ENCODE peak calls at places on chromosome 20, in seven cellular contexts. One of them, this sample, is unnamed.

GRCh38 chr20:43238833-43239232 is 49.1 kb upstream of the PTPRT start:
- DNase-seq in colonic mucosa: no peak
- DNase-seq in kidney: no peak
- DNase-seq in heart right ventricle: no peak
- DNase-seq in PC-9: no peak
- DNase-seq in fibroblast of the aortic adventitia: no peak
- DNase-seq in MM.1S: no peak
- DNase-seq in this sample: peak

GRCh38 chr20:49597825-49598395 is 30.0 kb upstream of the PTGIS start:
- DNase-seq in colonic mucosa: no peak
- DNase-seq in kidney: peak
- DNase-seq in heart right ventricle: no peak
- DNase-seq in PC-9: no peak
- DNase-seq in fibroblast of the aortic adventitia: no peak
- DNase-seq in MM.1S: no peak
- DNase-seq in this sample: no peak

GRCh38 chr20:43563429-43563828 is 4.6 kb downstream of the SGK2 start:
- DNase-seq in colonic mucosa: no peak
- DNase-seq in kidney: no peak
- DNase-seq in heart right ventricle: no peak
- DNase-seq in PC-9: no peak
- DNase-seq in fibroblast of the aortic adventitia: peak
- DNase-seq in MM.1S: no peak
- DNase-seq in this sample: peak

GRCh38 chr20:61424011-61424627 is 172.1 kb downstream of the CDH4 start:
- DNase-seq in colonic mucosa: no peak
- DNase-seq in kidney: no peak
- DNase-seq in heart right ventricle: no peak
- DNase-seq in PC-9: no peak
- DNase-seq in fibroblast of the aortic adventitia: no peak
- DNase-seq in MM.1S: no peak
- DNase-seq in this sample: no peak

GRCh38 chr20:44357020-44357419 is 1.5 kb downstream of the HNF4A start:
- DNase-seq in colonic mucosa: no peak
- DNase-seq in kidney: no peak
- DNase-seq in heart right ventricle: no peak
- DNase-seq in PC-9: no peak
- DNase-seq in fibroblast of the aortic adventitia: no peak
- DNase-seq in MM.1S: no peak
- DNase-seq in this sample: no peak

GRCh38 chr20:36543187-36544133 is 2.1 kb downstream of the MYL9 start:
- DNase-seq in colonic mucosa: peak
- DNase-seq in kidney: peak
- DNase-seq in heart right ventricle: peak
- DNase-seq in PC-9: no peak
- DNase-seq in fibroblast of the aortic adventitia: peak
- DNase-seq in MM.1S: no peak
- DNase-seq in this sample: no peak

GRCh38 chr20:60203451-60203850 is 245.2 kb downstream of the CDH26 start:
- DNase-seq in colonic mucosa: no peak
- DNase-seq in kidney: no peak
- DNase-seq in heart right ventricle: no peak
- DNase-seq in PC-9: no peak
- DNase-seq in fibroblast of the aortic adventitia: no peak
- DNase-seq in MM.1S: no peak
- DNase-seq in this sample: no peak

GRCh38 chr20:57904706-57905105 is 194.9 kb upstream of the PMEPA1 start:
- DNase-seq in colonic mucosa: no peak
- DNase-seq in kidney: no peak
- DNase-seq in heart right ventricle: no peak
- DNase-seq in PC-9: no peak
- DNase-seq in fibroblast of the aortic adventitia: no peak
- DNase-seq in MM.1S: no peak
- DNase-seq in this sample: no peak

GRCh38 chr20:16128538-16129106 is 444.6 kb downstream of the KIF16B start:
- DNase-seq in colonic mucosa: no peak
- DNase-seq in kidney: no peak
- DNase-seq in heart right ventricle: no peak
- DNase-seq in PC-9: no peak
- DNase-seq in fibroblast of the aortic adventitia: no peak
- DNase-seq in MM.1S: no peak
- DNase-seq in this sample: no peak

GRCh38 chr20:32227744-32228688 is 20.3 kb downstream of the POFUT1 start:
- DNase-seq in colonic mucosa: peak
- DNase-seq in kidney: no peak
- DNase-seq in heart right ventricle: peak
- DNase-seq in PC-9: no peak
- DNase-seq in fibroblast of the aortic adventitia: peak
- DNase-seq in MM.1S: no peak
- DNase-seq in this sample: no peak

GRCh38 chr20:6178537-6178936 is 55.7 kb upstream of the FERMT1 start:
- DNase-seq in colonic mucosa: no peak
- DNase-seq in kidney: no peak
- DNase-seq in heart right ventricle: no peak
- DNase-seq in PC-9: no peak
- DNase-seq in fibroblast of the aortic adventitia: peak
- DNase-seq in MM.1S: peak
- DNase-seq in this sample: no peak

GRCh38 chr20:17822039-17822438 is 122.3 kb downstream of the BANF2 start:
- DNase-seq in colonic mucosa: peak
- DNase-seq in kidney: no peak
- DNase-seq in heart right ventricle: no peak
- DNase-seq in PC-9: peak
- DNase-seq in fibroblast of the aortic adventitia: peak
- DNase-seq in MM.1S: peak
- DNase-seq in this sample: peak

GRCh38 chr20:8375898-8376297 is 243.8 kb downstream of the PLCB1 start:
- DNase-seq in colonic mucosa: no peak
- DNase-seq in kidney: no peak
- DNase-seq in heart right ventricle: no peak
- DNase-seq in PC-9: no peak
- DNase-seq in fibroblast of the aortic adventitia: peak
- DNase-seq in MM.1S: no peak
- DNase-seq in this sample: no peak

GRCh38 chr20:49768204-49769124 is 44.2 kb upstream of the SLC9A8 start:
- DNase-seq in colonic mucosa: peak
- DNase-seq in kidney: no peak
- DNase-seq in heart right ventricle: no peak
- DNase-seq in PC-9: peak
- DNase-seq in fibroblast of the aortic adventitia: peak
- DNase-seq in MM.1S: peak
- DNase-seq in this sample: peak

GRCh38 chr20:11970243-11970836 is 52.6 kb downstream of the BTBD3 start:
- DNase-seq in colonic mucosa: no peak
- DNase-seq in kidney: no peak
- DNase-seq in heart right ventricle: no peak
- DNase-seq in PC-9: no peak
- DNase-seq in fibroblast of the aortic adventitia: no peak
- DNase-seq in MM.1S: no peak
- DNase-seq in this sample: no peak

DNA sequence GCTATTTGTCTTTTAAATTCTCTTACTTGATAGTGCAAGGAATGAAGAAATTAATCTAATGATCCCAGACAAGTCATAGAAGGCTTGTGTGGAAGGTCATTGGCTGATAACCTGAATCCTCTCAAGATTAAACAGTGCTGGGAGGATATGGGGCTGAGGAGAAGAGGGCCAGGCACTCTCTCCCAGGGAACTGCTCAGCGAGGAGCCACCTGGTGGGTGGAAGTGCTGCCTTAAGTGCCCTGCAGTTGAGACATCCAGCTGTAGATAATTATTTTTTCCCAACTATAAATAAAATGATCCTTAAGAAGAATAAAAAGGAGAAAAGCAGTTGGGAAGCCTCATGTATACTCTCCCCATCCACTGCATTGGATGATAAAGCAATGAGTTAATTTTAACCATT is 47.9 kb downstream of the BTBD3 start:
- DNase-seq in colonic mucosa: no peak
- DNase-seq in kidney: no peak
- DNase-seq in heart right ventricle: no peak
- DNase-seq in PC-9: no peak
- DNase-seq in fibroblast of the aortic adventitia: no peak
- DNase-seq in MM.1S: no peak
- DNase-seq in this sample: no peak
- TF ChIP-seq CTCF in colonic mucosa: no peak
- TF ChIP-seq CTCF in kidney: no peak
- TF ChIP-seq CTCF in heart right ventricle: peak
- TF ChIP-seq CTCF in PC-9: no peak
- TF ChIP-seq CTCF in fibroblast of the aortic adventitia: peak
- TF ChIP-seq CTCF in MM.1S: no peak
- TF ChIP-seq CTCF in this sample: no peak

GRCh38 chr20:34983995-34984735 is 28.5 kb downstream of the MYH7B start:
- DNase-seq in colonic mucosa: peak
- DNase-seq in kidney: peak
- DNase-seq in heart right ventricle: no peak
- DNase-seq in PC-9: no peak
- DNase-seq in fibroblast of the aortic adventitia: no peak
- DNase-seq in MM.1S: no peak
- DNase-seq in this sample: no peak
- H3K4me3 ChIP-seq in colonic mucosa: no peak
- H3K4me3 ChIP-seq in kidney: no peak
- H3K4me3 ChIP-seq in heart right ventricle: no peak
- H3K4me3 ChIP-seq in PC-9: no peak
- H3K4me3 ChIP-seq in fibroblast of the aortic adventitia: no peak
- H3K4me3 ChIP-seq in MM.1S: no peak
- H3K4me3 ChIP-seq in this sample: no peak

GRCh38 chr20:40880063-40880715 is 148.4 kb upstream of the TOP1 start:
- DNase-seq in colonic mucosa: no peak
- DNase-seq in kidney: no peak
- DNase-seq in heart right ventricle: no peak
- DNase-seq in PC-9: no peak
- DNase-seq in fibroblast of the aortic adventitia: no peak
- DNase-seq in MM.1S: peak
- DNase-seq in this sample: peak
- TF ChIP-seq CTCF in colonic mucosa: no peak
- TF ChIP-seq CTCF in kidney: no peak
- TF ChIP-seq CTCF in heart right ventricle: no peak
- TF ChIP-seq CTCF in PC-9: no peak
- TF ChIP-seq CTCF in fibroblast of the aortic adventitia: peak
- TF ChIP-seq CTCF in MM.1S: peak
- TF ChIP-seq CTCF in this sample: no peak

DNA sequence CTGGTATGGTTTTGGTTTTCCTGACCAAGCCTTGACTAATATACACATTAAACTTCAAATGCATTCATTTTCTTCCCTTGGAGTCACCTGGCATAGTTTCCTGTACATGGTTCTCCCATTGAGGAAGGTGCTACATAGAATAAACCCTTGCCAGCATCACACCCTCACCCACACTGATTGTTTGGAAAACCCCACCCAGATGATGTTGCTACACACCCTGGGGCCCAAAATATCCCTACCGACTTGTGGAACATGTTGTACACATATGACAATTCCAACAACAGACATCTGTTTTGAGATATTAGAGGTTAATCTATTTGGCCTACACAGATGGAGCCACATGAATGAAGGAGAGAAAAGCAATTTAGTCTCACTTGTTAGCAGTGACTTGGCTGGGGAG is 606.0 kb upstream of the BTBD3 start:
- DNase-seq in colonic mucosa: no peak
- DNase-seq in kidney: no peak
- DNase-seq in heart right ventricle: no peak
- DNase-seq in PC-9: no peak
- DNase-seq in fibroblast of the aortic adventitia: no peak
- DNase-seq in MM.1S: no peak
- DNase-seq in this sample: no peak
- H3K4me3 ChIP-seq in colonic mucosa: no peak
- H3K4me3 ChIP-seq in kidney: no peak
- H3K4me3 ChIP-seq in heart right ventricle: no peak
- H3K4me3 ChIP-seq in PC-9: no peak
- H3K4me3 ChIP-seq in fibroblast of the aortic adventitia: no peak
- H3K4me3 ChIP-seq in MM.1S: no peak
- H3K4me3 ChIP-seq in this sample: no peak

DNA sequence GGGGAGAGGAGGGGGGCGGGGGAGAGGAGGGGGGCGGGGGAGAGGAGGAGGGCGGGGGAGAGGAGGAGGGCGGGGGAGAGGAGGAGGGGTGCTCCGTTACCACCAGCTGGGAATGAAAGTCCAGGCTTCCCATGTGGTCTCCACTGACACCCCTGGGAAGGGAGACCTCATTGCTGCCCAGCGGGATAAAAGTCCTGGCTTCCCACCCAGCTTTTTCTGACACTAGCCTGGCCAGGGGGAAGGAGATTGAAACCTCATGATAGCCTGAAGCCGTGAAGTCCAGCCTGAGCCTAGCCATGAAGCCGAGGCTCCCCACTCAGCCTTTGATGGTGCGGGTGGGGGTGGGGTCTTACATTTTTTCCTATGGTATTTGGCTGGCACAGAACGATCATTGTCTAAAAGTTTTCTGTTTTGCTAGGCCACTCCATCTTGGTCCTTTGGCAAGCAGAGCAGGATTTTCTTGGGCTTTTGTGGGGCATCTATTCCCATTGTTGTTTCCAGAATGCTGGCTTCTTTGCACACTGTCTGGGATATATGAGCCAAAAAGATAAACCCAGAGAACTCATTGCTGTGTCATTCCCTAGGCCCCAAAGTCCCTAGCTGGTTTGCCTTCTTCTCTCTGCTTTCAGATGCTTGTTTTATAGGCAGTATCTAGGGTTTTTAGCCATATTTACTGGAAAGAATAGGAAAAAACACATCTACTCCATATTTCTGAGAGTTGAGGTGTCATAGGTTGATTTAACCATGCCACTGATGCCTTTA is 67.9 kb upstream of the RNF24 start:
- DNase-seq in colonic mucosa: no peak
- DNase-seq in kidney: no peak
- DNase-seq in heart right ventricle: peak
- DNase-seq in PC-9: no peak
- DNase-seq in fibroblast of the aortic adventitia: peak
- DNase-seq in MM.1S: no peak
- DNase-seq in this sample: no peak
- TF ChIP-seq CTCF in colonic mucosa: no peak
- TF ChIP-seq CTCF in kidney: no peak
- TF ChIP-seq CTCF in heart right ventricle: no peak
- TF ChIP-seq CTCF in PC-9: no peak
- TF ChIP-seq CTCF in fibroblast of the aortic adventitia: no peak
- TF ChIP-seq CTCF in MM.1S: no peak
- TF ChIP-seq CTCF in this sample: no peak

GRCh38 chr20:10667560-10668167 is 6.1 kb downstream of the JAG1 start:
- DNase-seq in colonic mucosa: no peak
- DNase-seq in kidney: no peak
- DNase-seq in heart right ventricle: no peak
- DNase-seq in PC-9: no peak
- DNase-seq in fibroblast of the aortic adventitia: no peak
- DNase-seq in MM.1S: no peak
- DNase-seq in this sample: no peak
- H3K4me3 ChIP-seq in colonic mucosa: no peak
- H3K4me3 ChIP-seq in kidney: peak
- H3K4me3 ChIP-seq in heart right ventricle: peak
- H3K4me3 ChIP-seq in PC-9: no peak
- H3K4me3 ChIP-seq in fibroblast of the aortic adventitia: no peak
- H3K4me3 ChIP-seq in MM.1S: no peak
- H3K4me3 ChIP-seq in this sample: no peak